ENCODE peak calls at places on chromosome 12, in ten cellular contexts. One of them, this sample, is unnamed.

GRCh38 chr12:13093850-13094225 is 9.6 kb downstream of the GSG1 start:
- DNase-seq in K562: no peak
- DNase-seq in lower leg skin: no peak
- DNase-seq in fibroblast of the aortic adventitia: peak
- DNase-seq in HT1080: no peak
- DNase-seq in AG04449: no peak
- DNase-seq in naive B cell: no peak
- DNase-seq in stimulated activated CD4-positive, alpha-beta T cell treated with anti-CD3 and anti-CD28 coated beads, TNF-alpha, amount 100 ng/mL, for 4 hours: no peak
- DNase-seq in fibroblast of lung: peak
- DNase-seq in T-helper 1 cell: no peak
- DNase-seq in this sample: no peak

GRCh38 chr12:27236498-27236897 is 7.6 kb upstream of the STK38L start:
- DNase-seq in K562: no peak
- DNase-seq in lower leg skin: no peak
- DNase-seq in fibroblast of the aortic adventitia: peak
- DNase-seq in HT1080: peak
- DNase-seq in AG04449: no peak
- DNase-seq in naive B cell: no peak
- DNase-seq in stimulated activated CD4-positive, alpha-beta T cell treated with anti-CD3 and anti-CD28 coated beads, TNF-alpha, amount 100 ng/mL, for 4 hours: no peak
- DNase-seq in fibroblast of lung: peak
- DNase-seq in T-helper 1 cell: no peak
- DNase-seq in this sample: no peak

GRCh38 chr12:47843226-47843980 is 23.7 kb upstream of the HDAC7 start:
- DNase-seq in K562: no peak
- DNase-seq in lower leg skin: no peak
- DNase-seq in fibroblast of the aortic adventitia: no peak
- DNase-seq in HT1080: no peak
- DNase-seq in AG04449: no peak
- DNase-seq in naive B cell: no peak
- DNase-seq in stimulated activated CD4-positive, alpha-beta T cell treated with anti-CD3 and anti-CD28 coated beads, TNF-alpha, amount 100 ng/mL, for 4 hours: no peak
- DNase-seq in fibroblast of lung: peak
- DNase-seq in T-helper 1 cell: no peak
- DNase-seq in this sample: no peak

GRCh38 chr12:116806845-116807440 is 68.8 kb downstream of the RNFT2 start:
- DNase-seq in K562: no peak
- DNase-seq in lower leg skin: no peak
- DNase-seq in fibroblast of the aortic adventitia: no peak
- DNase-seq in HT1080: no peak
- DNase-seq in AG04449: no peak
- DNase-seq in naive B cell: no peak
- DNase-seq in stimulated activated CD4-positive, alpha-beta T cell treated with anti-CD3 and anti-CD28 coated beads, TNF-alpha, amount 100 ng/mL, for 4 hours: no peak
- DNase-seq in fibroblast of lung: no peak
- DNase-seq in T-helper 1 cell: no peak
- DNase-seq in this sample: no peak

GRCh38 chr12:12425616-12426015 is 68.7 kb downstream of the BORCS5 start:
- DNase-seq in K562: no peak
- DNase-seq in lower leg skin: no peak
- DNase-seq in fibroblast of the aortic adventitia: peak
- DNase-seq in HT1080: no peak
- DNase-seq in AG04449: peak
- DNase-seq in naive B cell: no peak
- DNase-seq in stimulated activated CD4-positive, alpha-beta T cell treated with anti-CD3 and anti-CD28 coated beads, TNF-alpha, amount 100 ng/mL, for 4 hours: no peak
- DNase-seq in fibroblast of lung: peak
- DNase-seq in T-helper 1 cell: no peak
- DNase-seq in this sample: peak

GRCh38 chr12:86719381-86719780 is 463.2 kb upstream of the MGAT4C start:
- DNase-seq in K562: no peak
- DNase-seq in lower leg skin: no peak
- DNase-seq in fibroblast of the aortic adventitia: no peak
- DNase-seq in HT1080: peak
- DNase-seq in AG04449: no peak
- DNase-seq in naive B cell: no peak
- DNase-seq in stimulated activated CD4-positive, alpha-beta T cell treated with anti-CD3 and anti-CD28 coated beads, TNF-alpha, amount 100 ng/mL, for 4 hours: no peak
- DNase-seq in fibroblast of lung: peak
- DNase-seq in T-helper 1 cell: no peak
- DNase-seq in this sample: no peak

GRCh38 chr12:22051114-22051698 is 5.2 kb downstream of the CMAS start:
- DNase-seq in K562: no peak
- DNase-seq in lower leg skin: no peak
- DNase-seq in fibroblast of the aortic adventitia: no peak
- DNase-seq in HT1080: no peak
- DNase-seq in AG04449: no peak
- DNase-seq in naive B cell: no peak
- DNase-seq in stimulated activated CD4-positive, alpha-beta T cell treated with anti-CD3 and anti-CD28 coated beads, TNF-alpha, amount 100 ng/mL, for 4 hours: no peak
- DNase-seq in fibroblast of lung: no peak
- DNase-seq in T-helper 1 cell: no peak
- DNase-seq in this sample: no peak

GRCh38 chr12:40016960-40017359 is 88.9 kb downstream of the SLC2A13 start:
- DNase-seq in K562: no peak
- DNase-seq in lower leg skin: no peak
- DNase-seq in fibroblast of the aortic adventitia: peak
- DNase-seq in HT1080: peak
- DNase-seq in AG04449: no peak
- DNase-seq in naive B cell: no peak
- DNase-seq in stimulated activated CD4-positive, alpha-beta T cell treated with anti-CD3 and anti-CD28 coated beads, TNF-alpha, amount 100 ng/mL, for 4 hours: no peak
- DNase-seq in fibroblast of lung: peak
- DNase-seq in T-helper 1 cell: no peak
- DNase-seq in this sample: peak

GRCh38 chr12:107326237-107326636 is 232.9 kb upstream of the CRY1 start:
- DNase-seq in K562: no peak
- DNase-seq in lower leg skin: no peak
- DNase-seq in fibroblast of the aortic adventitia: no peak
- DNase-seq in HT1080: no peak
- DNase-seq in AG04449: no peak
- DNase-seq in naive B cell: no peak
- DNase-seq in stimulated activated CD4-positive, alpha-beta T cell treated with anti-CD3 and anti-CD28 coated beads, TNF-alpha, amount 100 ng/mL, for 4 hours: no peak
- DNase-seq in fibroblast of lung: no peak
- DNase-seq in T-helper 1 cell: no peak
- DNase-seq in this sample: no peak

GRCh38 chr12:9941838-9942237 is 9.7 kb upstream of the CLEC2A start:
- DNase-seq in K562: no peak
- DNase-seq in lower leg skin: no peak
- DNase-seq in fibroblast of the aortic adventitia: no peak
- DNase-seq in HT1080: no peak
- DNase-seq in AG04449: no peak
- DNase-seq in naive B cell: no peak
- DNase-seq in stimulated activated CD4-positive, alpha-beta T cell treated with anti-CD3 and anti-CD28 coated beads, TNF-alpha, amount 100 ng/mL, for 4 hours: no peak
- DNase-seq in fibroblast of lung: no peak
- DNase-seq in T-helper 1 cell: no peak
- DNase-seq in this sample: no peak

GRCh38 chr12:130835011-130835410 is 4.0 kb downstream of the STX2 start:
- DNase-seq in K562: no peak
- DNase-seq in lower leg skin: no peak
- DNase-seq in fibroblast of the aortic adventitia: no peak
- DNase-seq in HT1080: no peak
- DNase-seq in AG04449: no peak
- DNase-seq in naive B cell: no peak
- DNase-seq in stimulated activated CD4-positive, alpha-beta T cell treated with anti-CD3 and anti-CD28 coated beads, TNF-alpha, amount 100 ng/mL, for 4 hours: no peak
- DNase-seq in fibroblast of lung: no peak
- DNase-seq in T-helper 1 cell: no peak
- DNase-seq in this sample: no peak

GRCh38 chr12:31444801-31445200 is 118.9 kb upstream of the SINHCAF start:
- DNase-seq in K562: no peak
- DNase-seq in lower leg skin: no peak
- DNase-seq in fibroblast of the aortic adventitia: no peak
- DNase-seq in HT1080: no peak
- DNase-seq in AG04449: no peak
- DNase-seq in naive B cell: no peak
- DNase-seq in stimulated activated CD4-positive, alpha-beta T cell treated with anti-CD3 and anti-CD28 coated beads, TNF-alpha, amount 100 ng/mL, for 4 hours: no peak
- DNase-seq in fibroblast of lung: no peak
- DNase-seq in T-helper 1 cell: no peak
- DNase-seq in this sample: no peak

GRCh38 chr12:49422038-49422575 is 54.8 kb downstream of the SPATS2 start:
- DNase-seq in K562: no peak
- DNase-seq in lower leg skin: no peak
- DNase-seq in fibroblast of the aortic adventitia: no peak
- DNase-seq in HT1080: no peak
- DNase-seq in AG04449: no peak
- DNase-seq in naive B cell: no peak
- DNase-seq in stimulated activated CD4-positive, alpha-beta T cell treated with anti-CD3 and anti-CD28 coated beads, TNF-alpha, amount 100 ng/mL, for 4 hours: no peak
- DNase-seq in fibroblast of lung: no peak
- DNase-seq in T-helper 1 cell: no peak
- DNase-seq in this sample: no peak

GRCh38 chr12:100857418-100857817 is 62.8 kb downstream of the ANO4 start:
- DNase-seq in K562: no peak
- DNase-seq in lower leg skin: no peak
- DNase-seq in fibroblast of the aortic adventitia: no peak
- DNase-seq in HT1080: peak
- DNase-seq in AG04449: no peak
- DNase-seq in naive B cell: no peak
- DNase-seq in stimulated activated CD4-positive, alpha-beta T cell treated with anti-CD3 and anti-CD28 coated beads, TNF-alpha, amount 100 ng/mL, for 4 hours: no peak
- DNase-seq in fibroblast of lung: no peak
- DNase-seq in T-helper 1 cell: no peak
- DNase-seq in this sample: no peak

GRCh38 chr12:52148541-52149181 is 43.2 kb downstream of the KRT80 start:
- DNase-seq in K562: peak
- DNase-seq in lower leg skin: peak
- DNase-seq in fibroblast of the aortic adventitia: no peak
- DNase-seq in HT1080: peak
- DNase-seq in AG04449: no peak
- DNase-seq in naive B cell: no peak
- DNase-seq in stimulated activated CD4-positive, alpha-beta T cell treated with anti-CD3 and anti-CD28 coated beads, TNF-alpha, amount 100 ng/mL, for 4 hours: no peak
- DNase-seq in fibroblast of lung: no peak
- DNase-seq in T-helper 1 cell: no peak
- DNase-seq in this sample: no peak

GRCh38 chr12:15001733-15002471 is 29.1 kb downstream of the PDE6H start:
- DNase-seq in K562: no peak
- DNase-seq in lower leg skin: peak
- DNase-seq in fibroblast of the aortic adventitia: peak
- DNase-seq in HT1080: no peak
- DNase-seq in AG04449: no peak
- DNase-seq in naive B cell: no peak
- DNase-seq in stimulated activated CD4-positive, alpha-beta T cell treated with anti-CD3 and anti-CD28 coated beads, TNF-alpha, amount 100 ng/mL, for 4 hours: no peak
- DNase-seq in fibroblast of lung: peak
- DNase-seq in T-helper 1 cell: no peak
- DNase-seq in this sample: no peak

GRCh38 chr12:46430340-46430948 is 57.9 kb upstream of the SLC38A2 start:
- DNase-seq in K562: peak
- DNase-seq in lower leg skin: no peak
- DNase-seq in fibroblast of the aortic adventitia: peak
- DNase-seq in HT1080: peak
- DNase-seq in AG04449: peak
- DNase-seq in naive B cell: no peak
- DNase-seq in stimulated activated CD4-positive, alpha-beta T cell treated with anti-CD3 and anti-CD28 coated beads, TNF-alpha, amount 100 ng/mL, for 4 hours: no peak
- DNase-seq in fibroblast of lung: peak
- DNase-seq in T-helper 1 cell: no peak
- DNase-seq in this sample: peak

GRCh38 chr12:70185301-70185700 is 57.9 kb upstream of the CNOT2 start:
- DNase-seq in K562: no peak
- DNase-seq in lower leg skin: no peak
- DNase-seq in fibroblast of the aortic adventitia: no peak
- DNase-seq in HT1080: peak
- DNase-seq in AG04449: no peak
- DNase-seq in naive B cell: no peak
- DNase-seq in stimulated activated CD4-positive, alpha-beta T cell treated with anti-CD3 and anti-CD28 coated beads, TNF-alpha, amount 100 ng/mL, for 4 hours: no peak
- DNase-seq in fibroblast of lung: no peak
- DNase-seq in T-helper 1 cell: no peak
- DNase-seq in this sample: no peak

GRCh38 chr12:67943295-67943892 is 45.9 kb upstream of the IFNG-AS1 start:
- DNase-seq in K562: peak
- DNase-seq in lower leg skin: peak
- DNase-seq in fibroblast of the aortic adventitia: peak
- DNase-seq in HT1080: peak
- DNase-seq in AG04449: peak
- DNase-seq in naive B cell: peak
- DNase-seq in stimulated activated CD4-positive, alpha-beta T cell treated with anti-CD3 and anti-CD28 coated beads, TNF-alpha, amount 100 ng/mL, for 4 hours: peak
- DNase-seq in fibroblast of lung: peak
- DNase-seq in T-helper 1 cell: peak
- DNase-seq in this sample: peak

This sample was measured in hepatic stellate cell.